ENCODE peak calls at places on chromosomes 6 and 20, in seven cellular contexts. X is NB4, I is Right ventricle myocardium superior, M is dorsolateral prefrontal cortex, B is upper lobe of left lung, D is A673, Q is stomach. K is an unnamed sample.
A peak's percentile ranks its signal among the peaks of the same experiment; 100 is the strongest.

GRCh38 chr6:116648161-116648560 is 20.4 kb downstream of the ZUP1 start:
- DNase-seq in X (no peak), I (no peak), M (no peak), B (no peak), D (no peak), Q (no peak), K (no peak)

GRCh38 chr6:144953552-144954240 is 668.6 kb downstream of the UTRN start:
- DNase-seq in X (no peak), I (no peak), M (no peak), B (no peak), D (peak; percentile 37), Q (no peak), K (no peak)

GRCh38 chr6:37483917-37484785 is 15.5 kb downstream of the CCDC167 start:
- DNase-seq in X (peak; percentile 59), I (peak; percentile 77), M (peak; percentile 57), B (peak; percentile 52), D (peak; percentile 62), Q (peak; percentile 69), K (peak; percentile 82)

GRCh38 chr20:35721621-35722020 is 20.4 kb downstream of the RBM39 start:
- DNase-seq in X (no peak), I (no peak), M (no peak), B (no peak), D (no peak), Q (no peak), K (no peak)

GRCh38 chr20:4776079-4776630 is 54.4 kb downstream of the PRND start:
- DNase-seq in X (peak; percentile 61), I (no peak), M (no peak), B (no peak), D (no peak), Q (no peak), K (no peak)

GRCh38 chr6:153272201-153272980 is 141.3 kb upstream of the RGS17 start:
- DNase-seq in X (no peak), I (no peak), M (no peak), B (no peak), D (peak; percentile 90), Q (no peak), K (no peak)

GRCh38 chr6:28979679-28980078 is 25.4 kb downstream of the ZNF311 start:
- DNase-seq in X (no peak), I (no peak), M (no peak), B (no peak), D (no peak), Q (no peak), K (no peak)

GRCh38 chr20:45781391-45781931 is 10.2 kb downstream of the WFDC3 start:
- DNase-seq in X (no peak), I (no peak), M (no peak), B (peak; percentile 58), D (no peak), Q (peak; percentile 74), K (no peak)

GRCh38 chr6:36679043-36679821 is 718 bp downstream of the CDKN1A start:
- DNase-seq in X (peak; percentile 80), I (peak; percentile 82), M (no peak), B (peak; percentile 82), D (peak; percentile 43), Q (peak; percentile 78), K (peak; percentile 51)

GRCh38 chr6:36626636-36627035 is 32.5 kb downstream of the SRSF3 start:
- DNase-seq in X (no peak), I (no peak), M (no peak), B (peak; percentile 3), D (no peak), Q (no peak), K (no peak)

GRCh38 chr6:17032595-17033591 is 69.0 kb upstream of the STMND1 start:
- DNase-seq in X (no peak), I (no peak), M (peak; percentile 70), B (peak; percentile 79), D (peak; percentile 83), Q (peak; percentile 70), K (peak; percentile 53)

GRCh38 chr6:32685603-32686002 is 19.1 kb upstream of the HLA-DQB1 start:
- DNase-seq in X (no peak), I (no peak), M (no peak), B (peak; percentile 25), D (no peak), Q (no peak), K (no peak)

GRCh38 chr6:36127462-36128016 is 2.8 kb upstream of the MAPK13 start:
- DNase-seq in X (peak; percentile 75), I (peak; percentile 73), M (no peak), B (peak; percentile 93), D (no peak), Q (peak; percentile 41), K (no peak)

GRCh38 chr6:53866231-53866630 is 71.4 kb downstream of the LRRC1 start:
- DNase-seq in X (no peak), I (no peak), M (no peak), B (no peak), D (peak; percentile 61), Q (no peak), K (no peak)

GRCh38 chr20:36462440-36463211 is 78.7 kb upstream of the MYL9 start:
- DNase-seq in X (peak; percentile 89), I (peak; percentile 82), M (no peak), B (peak; percentile 68), D (no peak), Q (peak; percentile 36), K (no peak)

GRCh38 chr6:153090241-153090930 is 40.7 kb downstream of the RGS17 start:
- DNase-seq in X (no peak), I (no peak), M (no peak), B (no peak), D (peak; percentile 23), Q (no peak), K (no peak)

GRCh38 chr6:72624557-72625160 is 2.8 kb downstream of the KCNQ5 start:
- DNase-seq in X (peak; percentile 77), I (no peak), M (no peak), B (no peak), D (peak; percentile 83), Q (no peak), K (no peak)

GRCh38 chr6:156449569-156449968 is 327.6 kb upstream of the ARID1B start:
- DNase-seq in X (no peak), I (no peak), M (no peak), B (no peak), D (no peak), Q (no peak), K (no peak)

GRCh38 chr20:18613553-18613952 is 25.7 kb downstream of the DTD1 start:
- DNase-seq in X (no peak), I (no peak), M (no peak), B (no peak), D (no peak), Q (no peak), K (no peak)

GRCh38 chr6:14216931-14217684 is 99.5 kb downstream of the CD83 start:
- DNase-seq in X (no peak), I (no peak), M (no peak), B (no peak), D (no peak), Q (no peak), K (no peak)

GRCh38 chr20:57869951-57870315 is 160.1 kb upstream of the PMEPA1 start:
- DNase-seq in X (no peak), I (no peak), M (no peak), B (peak; percentile 5), D (no peak), Q (no peak), K (no peak)

GRCh38 chr6:51778666-51779065 is 308.7 kb downstream of the PKHD1 start:
- DNase-seq in X (no peak), I (no peak), M (no peak), B (no peak), D (no peak), Q (no peak), K (no peak)

K was measured in head of caudate nucleus.